ENCODE peak calls at places on chromosomes 5 and 9, in six cellular contexts. U is upper lobe of right lung; A is activated CD4-positive, alpha-beta T cell treated with anti-CD3 and anti-CD28 coated beads, Interleukin-2, amount 50 U/mL, for 4 hours; S is H9; R is NAMALWA; X is left lobe of liver. P is an unnamed sample.

GRCh38 chr9:77420641-77421040 is 227.5 kb downstream of the GNA14 start:
- DNase-seq in U (no peak), A (no peak), S (no peak), R (no peak), X (no peak), P (no peak)

GRCh38 chr5:32278403-32278802 is 34.3 kb downstream of the MTMR12 start:
- DNase-seq in U (no peak), A (no peak), S (no peak), R (no peak), X (no peak), P (no peak)

GRCh38 chr5:141915881-141916336 is 7.8 kb upstream of the DELE1 start:
- DNase-seq in U (no peak), A (no peak), S (peak), R (peak), X (peak), P (no peak)

GRCh38 chr5:77213601-77214000 is 3.1 kb downstream of the PDE8B start:
- DNase-seq in U (no peak), A (no peak), S (no peak), R (no peak), X (no peak), P (no peak)

GRCh38 chr5:2163940-2164490 is 281.3 kb upstream of the IRX4 start:
- DNase-seq in U (no peak), A (no peak), S (no peak), R (no peak), X (no peak), P (no peak)

GRCh38 chr9:132991351-132992300 is 13.1 kb downstream of the GFI1B start:
- DNase-seq in U (no peak), A (no peak), S (no peak), R (no peak), X (no peak), P (no peak)

GRCh38 chr9:135914921-135915320 is 7.6 kb upstream of the CAMSAP1 start:
- DNase-seq in U (peak), A (no peak), S (no peak), R (no peak), X (no peak), P (no peak)

GRCh38 chr5:32753051-32753450 is 41.9 kb downstream of the NPR3 start:
- DNase-seq in U (no peak), A (no peak), S (no peak), R (no peak), X (no peak), P (no peak)